ENCODE peak calls at places on chromosomes 7 and 10, in nine cellular contexts. One of them, this sample, is unnamed.

GRCh38 chr10:109941193-109941872 is 18.0 kb upstream of the XPNPEP1 start:
- DNase-seq in HCT116: no peak
- DNase-seq in SK-N-SH: no peak
- DNase-seq in HepG2: no peak
- DNase-seq in A549: no peak
- DNase-seq in GM12878: no peak
- DNase-seq in H1: no peak
- DNase-seq in K562: no peak
- DNase-seq in endothelial cell of umbilical vein: no peak
- DNase-seq in this sample: no peak

GRCh38 chr10:4102802-4103344 is 317.9 kb upstream of the KLF6 start:
- DNase-seq in HCT116: no peak
- DNase-seq in SK-N-SH: peak
- DNase-seq in HepG2: no peak
- DNase-seq in A549: no peak
- DNase-seq in GM12878: no peak
- DNase-seq in H1: no peak
- DNase-seq in K562: no peak
- DNase-seq in endothelial cell of umbilical vein: peak
- DNase-seq in this sample: no peak

GRCh38 chr7:123283373-123283772 is 83.6 kb upstream of the SLC13A1 start:
- DNase-seq in HCT116: no peak
- DNase-seq in SK-N-SH: no peak
- DNase-seq in HepG2: no peak
- DNase-seq in A549: no peak
- DNase-seq in GM12878: no peak
- DNase-seq in H1: no peak
- DNase-seq in K562: no peak
- DNase-seq in endothelial cell of umbilical vein: no peak
- DNase-seq in this sample: no peak

GRCh38 chr7:52917982-52918578 is 117.4 kb upstream of the POM121L12 start:
- DNase-seq in HCT116: no peak
- DNase-seq in SK-N-SH: peak
- DNase-seq in HepG2: no peak
- DNase-seq in A549: no peak
- DNase-seq in GM12878: no peak
- DNase-seq in H1: no peak
- DNase-seq in K562: peak
- DNase-seq in endothelial cell of umbilical vein: peak
- DNase-seq in this sample: peak

GRCh38 chr7:24587853-24588252 is 14.6 kb downstream of the PALS2 start:
- DNase-seq in HCT116: no peak
- DNase-seq in SK-N-SH: no peak
- DNase-seq in HepG2: peak
- DNase-seq in A549: no peak
- DNase-seq in GM12878: no peak
- DNase-seq in H1: no peak
- DNase-seq in K562: no peak
- DNase-seq in endothelial cell of umbilical vein: peak
- DNase-seq in this sample: peak

GRCh38 chr10:73907841-73908517 is 3.0 kb upstream of the PLAU start:
- DNase-seq in HCT116: no peak
- DNase-seq in SK-N-SH: no peak
- DNase-seq in HepG2: no peak
- DNase-seq in A549: no peak
- DNase-seq in GM12878: no peak
- DNase-seq in H1: no peak
- DNase-seq in K562: no peak
- DNase-seq in endothelial cell of umbilical vein: no peak
- DNase-seq in this sample: peak

GRCh38 chr10:79018591-79019011 is 50.2 kb upstream of the ZMIZ1 start:
- DNase-seq in HCT116: no peak
- DNase-seq in SK-N-SH: peak
- DNase-seq in HepG2: no peak
- DNase-seq in A549: no peak
- DNase-seq in GM12878: no peak
- DNase-seq in H1: no peak
- DNase-seq in K562: no peak
- DNase-seq in endothelial cell of umbilical vein: no peak
- DNase-seq in this sample: no peak

GRCh38 chr10:33612551-33612950 is 278.1 kb upstream of the NRP1 start:
- DNase-seq in HCT116: no peak
- DNase-seq in SK-N-SH: no peak
- DNase-seq in HepG2: no peak
- DNase-seq in A549: no peak
- DNase-seq in GM12878: no peak
- DNase-seq in H1: no peak
- DNase-seq in K562: no peak
- DNase-seq in endothelial cell of umbilical vein: no peak
- DNase-seq in this sample: peak

GRCh38 chr7:142807855-142808460 is 37.2 kb downstream of the PRSS2 start:
- DNase-seq in HCT116: no peak
- DNase-seq in SK-N-SH: no peak
- DNase-seq in HepG2: no peak
- DNase-seq in A549: no peak
- DNase-seq in GM12878: peak
- DNase-seq in H1: no peak
- DNase-seq in K562: peak
- DNase-seq in endothelial cell of umbilical vein: peak
- DNase-seq in this sample: no peak

GRCh38 chr10:58266003-58266825 is 1.5 kb downstream of the IPMK start:
- DNase-seq in HCT116: no peak
- DNase-seq in SK-N-SH: peak
- DNase-seq in HepG2: peak
- DNase-seq in A549: peak
- DNase-seq in GM12878: no peak
- DNase-seq in H1: no peak
- DNase-seq in K562: peak
- DNase-seq in endothelial cell of umbilical vein: peak
- DNase-seq in this sample: peak

DNA sequence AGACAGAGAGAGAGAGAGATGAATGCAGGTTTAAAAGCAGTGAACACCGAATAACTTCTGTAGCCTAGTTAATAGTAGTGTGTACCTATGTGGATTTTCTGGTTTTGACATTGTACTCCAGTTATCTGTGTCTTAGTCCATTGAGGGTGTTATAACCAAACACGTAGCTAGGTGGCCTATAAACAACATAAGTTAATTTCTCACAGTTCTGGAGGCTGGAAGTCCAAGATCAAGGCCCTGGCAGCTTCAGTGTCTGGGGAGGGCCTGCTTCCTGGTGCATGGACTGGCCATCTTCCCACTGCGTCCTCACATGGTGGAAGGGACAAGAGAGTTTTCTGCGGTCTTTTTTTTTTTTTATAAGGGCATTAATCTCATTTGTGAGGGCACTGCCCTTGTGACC is 23.5 kb downstream of the AOC1 start:
- DNase-seq in HCT116: peak
- DNase-seq in SK-N-SH: no peak
- DNase-seq in HepG2: no peak
- DNase-seq in A549: peak
- DNase-seq in GM12878: no peak
- DNase-seq in H1: no peak
- DNase-seq in K562: peak
- DNase-seq in endothelial cell of umbilical vein: no peak
- DNase-seq in this sample: peak
- TF ChIP-seq MAX in HCT116: no peak
- TF ChIP-seq MAX in SK-N-SH: no peak
- TF ChIP-seq MAX in HepG2: no peak
- TF ChIP-seq MAX in A549: no peak
- TF ChIP-seq MAX in GM12878: no peak
- TF ChIP-seq MAX in H1: no peak
- TF ChIP-seq MAX in K562: no peak
- TF ChIP-seq MAX in endothelial cell of umbilical vein: no peak
- TF ChIP-seq MAX in this sample: no peak

DNA sequence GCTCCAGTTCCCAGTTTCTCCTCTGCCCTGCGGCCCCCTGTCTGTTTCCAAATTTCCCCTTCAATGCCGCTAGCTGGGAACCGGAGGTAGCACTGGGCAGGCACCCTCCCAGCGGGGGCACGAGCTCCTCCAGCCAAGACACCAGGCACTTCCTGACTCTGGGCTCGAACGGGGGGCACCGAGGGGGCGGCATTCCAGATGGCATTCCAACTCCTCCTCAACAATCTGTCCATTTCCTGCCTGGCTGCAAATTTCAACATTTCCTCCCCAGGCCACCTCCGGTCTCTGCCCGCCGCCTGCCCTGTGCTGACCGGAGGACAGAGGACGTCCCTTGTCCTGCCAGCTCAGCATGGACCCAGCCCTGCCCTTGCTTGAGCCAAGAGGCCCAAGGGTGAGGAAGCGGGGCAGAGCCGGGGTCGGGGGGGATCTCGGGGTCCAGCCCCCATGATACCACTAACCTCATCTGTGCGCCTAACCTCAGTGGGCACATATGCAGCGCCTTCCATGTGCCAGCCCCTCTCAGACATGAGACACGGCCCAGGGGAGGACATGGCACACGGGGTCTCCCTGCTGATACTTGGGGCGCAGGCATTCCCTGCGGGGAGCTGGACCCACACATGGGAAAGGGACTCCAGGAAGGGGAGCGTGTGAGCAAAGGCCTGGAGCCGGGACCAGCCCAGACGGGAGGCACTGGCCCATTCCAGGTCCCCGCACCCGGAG is 58.0 kb downstream of the PDGFA start:
- DNase-seq in HCT116: no peak
- DNase-seq in SK-N-SH: no peak
- DNase-seq in HepG2: peak
- DNase-seq in A549: no peak
- DNase-seq in GM12878: no peak
- DNase-seq in H1: no peak
- DNase-seq in K562: no peak
- DNase-seq in endothelial cell of umbilical vein: peak
- DNase-seq in this sample: no peak
- TF ChIP-seq CTCF in HCT116: no peak
- TF ChIP-seq CTCF in SK-N-SH: no peak
- TF ChIP-seq CTCF in HepG2: no peak
- TF ChIP-seq CTCF in A549: no peak
- TF ChIP-seq CTCF in GM12878: no peak
- TF ChIP-seq CTCF in H1: no peak
- TF ChIP-seq CTCF in K562: no peak
- TF ChIP-seq CTCF in endothelial cell of umbilical vein: no peak
- TF ChIP-seq CTCF in this sample: no peak

GRCh38 chr7:157339777-157340677 is 3.2 kb downstream of the DNAJB6 start:
- DNase-seq in HCT116: peak
- DNase-seq in SK-N-SH: peak
- DNase-seq in HepG2: peak
- DNase-seq in A549: peak
- DNase-seq in GM12878: no peak
- DNase-seq in H1: no peak
- DNase-seq in K562: peak
- DNase-seq in endothelial cell of umbilical vein: peak
- DNase-seq in this sample: peak
- H3K4me3 ChIP-seq in HCT116: peak
- H3K4me3 ChIP-seq in SK-N-SH: no peak
- H3K4me3 ChIP-seq in HepG2: no peak
- H3K4me3 ChIP-seq in A549: no peak
- H3K4me3 ChIP-seq in GM12878: peak
- H3K4me3 ChIP-seq in H1: peak
- H3K4me3 ChIP-seq in K562: peak
- H3K4me3 ChIP-seq in endothelial cell of umbilical vein: no peak
- H3K4me3 ChIP-seq in this sample: peak

DNA sequence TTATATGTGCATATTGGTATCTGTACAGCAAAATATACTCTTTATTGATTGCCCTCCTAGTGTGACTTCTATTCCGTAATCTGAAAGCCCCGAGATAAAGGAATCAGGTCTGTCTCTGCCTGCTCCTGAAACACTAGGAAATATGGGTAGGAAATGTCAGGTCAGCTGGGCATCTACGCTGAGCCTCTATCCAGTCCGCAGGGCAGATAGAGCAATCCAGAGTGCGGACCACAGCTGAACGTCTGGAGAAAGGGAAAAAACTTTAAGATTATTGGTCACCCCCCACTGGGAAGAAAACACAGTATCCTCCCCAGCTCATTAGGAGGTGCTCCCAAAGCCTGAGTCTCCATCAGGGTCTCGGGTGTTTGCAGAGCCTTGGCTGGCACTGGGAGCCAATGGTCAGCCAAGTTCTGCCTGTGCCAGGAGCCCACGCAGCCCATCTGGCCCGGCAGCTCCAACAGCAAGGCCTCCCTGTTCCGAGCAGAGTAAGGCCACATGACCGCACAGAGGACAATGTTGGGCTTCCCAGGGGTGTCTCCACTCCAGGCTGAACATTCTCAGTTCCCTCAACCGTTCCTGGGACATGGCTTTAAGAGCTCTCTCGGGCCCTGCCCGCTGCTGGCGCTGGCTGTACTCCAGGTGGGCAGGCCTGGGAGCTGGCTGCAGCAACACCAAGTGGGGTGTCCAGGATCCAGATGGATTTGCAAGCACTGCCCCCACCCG is 7.6 kb downstream of the CTBP2 start:
- DNase-seq in HCT116: no peak
- DNase-seq in SK-N-SH: no peak
- DNase-seq in HepG2: no peak
- DNase-seq in A549: no peak
- DNase-seq in GM12878: no peak
- DNase-seq in H1: no peak
- DNase-seq in K562: no peak
- DNase-seq in endothelial cell of umbilical vein: peak
- DNase-seq in this sample: no peak
- TF ChIP-seq MAX in HCT116: no peak
- TF ChIP-seq MAX in SK-N-SH: no peak
- TF ChIP-seq MAX in HepG2: no peak
- TF ChIP-seq MAX in A549: no peak
- TF ChIP-seq MAX in GM12878: no peak
- TF ChIP-seq MAX in H1: no peak
- TF ChIP-seq MAX in K562: no peak
- TF ChIP-seq MAX in endothelial cell of umbilical vein: no peak
- TF ChIP-seq MAX in this sample: no peak